ENCODE peak calls at places on chromosomes 5 and 9, in five cellular contexts. One of them, this sample, is unnamed.

GRCh38 chr9:107890921-107891465 is 401.4 kb upstream of the KLF4 start:
- DNase-seq in H9: no peak
- DNase-seq in H1: no peak
- DNase-seq in mesenchymal stem cell: no peak
- DNase-seq in trophoblast cell: peak; percentile 79
- DNase-seq in this sample: no peak

GRCh38 chr5:149656576-149657182 is 73.4 kb upstream of the PPARGC1B start:
- DNase-seq in mesenchymal stem cell: no peak
- DNase-seq in H1: peak; percentile 95
- DNase-seq in H9: peak; percentile 84
- DNase-seq in trophoblast cell: peak; percentile 89
- DNase-seq in this sample: peak; percentile 27

GRCh38 chr9:79912641-79913040 is 340.9 kb downstream of the TLE4 start:
- DNase-seq in mesenchymal stem cell: no peak
- DNase-seq in H9: no peak
- DNase-seq in trophoblast cell: no peak
- DNase-seq in H1: no peak
- DNase-seq in this sample: no peak

GRCh38 chr9:99055384-99055783 is 49.5 kb upstream of the TGFBR1 start:
- DNase-seq in trophoblast cell: no peak
- DNase-seq in H1: no peak
- DNase-seq in H9: no peak
- DNase-seq in mesenchymal stem cell: no peak
- DNase-seq in this sample: no peak

GRCh38 chr9:107907715-107908114 is 418.1 kb upstream of the KLF4 start:
- DNase-seq in mesenchymal stem cell: no peak
- DNase-seq in H9: no peak
- DNase-seq in trophoblast cell: no peak
- DNase-seq in H1: no peak
- DNase-seq in this sample: no peak

GRCh38 chr5:135239461-135240282 is 159.4 kb downstream of the MACROH2A1 start:
- DNase-seq in trophoblast cell: no peak
- DNase-seq in H1: peak; percentile 47
- DNase-seq in H9: peak; percentile 37
- DNase-seq in mesenchymal stem cell: peak; percentile 65
- DNase-seq in this sample: no peak

GRCh38 chr9:38682713-38683112 is 37.2 kb downstream of the FAM240B start:
- DNase-seq in H9: no peak
- DNase-seq in trophoblast cell: peak; percentile 86
- DNase-seq in mesenchymal stem cell: peak; percentile 96
- DNase-seq in H1: no peak
- DNase-seq in this sample: no peak

GRCh38 chr5:146402949-146403348 is 44.2 kb upstream of the TCERG1 start:
- DNase-seq in H9: no peak
- DNase-seq in H1: no peak
- DNase-seq in mesenchymal stem cell: no peak
- DNase-seq in trophoblast cell: no peak
- DNase-seq in this sample: no peak

GRCh38 chr5:113047234-113047633 is 70.6 kb downstream of the DCP2 start:
- DNase-seq in H1: no peak
- DNase-seq in trophoblast cell: peak; percentile 85
- DNase-seq in mesenchymal stem cell: no peak
- DNase-seq in H9: no peak
- DNase-seq in this sample: no peak

GRCh38 chr5:56686337-56687198 is 128.8 kb upstream of the MAP3K1 start:
- DNase-seq in H9: no peak
- DNase-seq in mesenchymal stem cell: no peak
- DNase-seq in H1: no peak
- DNase-seq in trophoblast cell: no peak
- DNase-seq in this sample: no peak

GRCh38 chr5:57532513-57533497 is 50.2 kb upstream of the ACTBL2 start:
- DNase-seq in trophoblast cell: no peak
- DNase-seq in H9: no peak
- DNase-seq in H1: no peak
- DNase-seq in mesenchymal stem cell: peak; percentile 50
- DNase-seq in this sample: no peak

GRCh38 chr5:94353605-94354004 is 264.8 kb downstream of the KIAA0825 start:
- DNase-seq in trophoblast cell: no peak
- DNase-seq in H9: no peak
- DNase-seq in H1: no peak
- DNase-seq in mesenchymal stem cell: no peak
- DNase-seq in this sample: no peak

GRCh38 chr5:95794070-95794516 is 28.4 kb downstream of the GLRX start:
- DNase-seq in H1: no peak
- DNase-seq in trophoblast cell: peak; percentile 87
- DNase-seq in H9: no peak
- DNase-seq in mesenchymal stem cell: peak; percentile 38
- DNase-seq in this sample: no peak

GRCh38 chr5:87245451-87245850 is 22.2 kb upstream of the RASA1 start:
- DNase-seq in trophoblast cell: no peak
- DNase-seq in H1: no peak
- DNase-seq in H9: no peak
- DNase-seq in mesenchymal stem cell: no peak
- DNase-seq in this sample: no peak

GRCh38 chr9:81318571-81318970 is 370.8 kb downstream of the TLE1 start:
- DNase-seq in H9: no peak
- DNase-seq in mesenchymal stem cell: peak; percentile 85
- DNase-seq in trophoblast cell: peak; percentile 2
- DNase-seq in H1: no peak
- DNase-seq in this sample: no peak

GRCh38 chr9:125986966-125987365 is 239.8 kb downstream of the PBX3 start:
- DNase-seq in H1: no peak
- DNase-seq in trophoblast cell: no peak
- DNase-seq in H9: no peak
- DNase-seq in mesenchymal stem cell: no peak
- DNase-seq in this sample: no peak

GRCh38 chr5:115274584-115274983 is 11.9 kb upstream of the PGGT1B start:
- DNase-seq in mesenchymal stem cell: no peak
- DNase-seq in trophoblast cell: no peak
- DNase-seq in H9: no peak
- DNase-seq in H1: no peak
- DNase-seq in this sample: no peak

GRCh38 chr5:157306690-157307089 is 40.8 kb downstream of the CYFIP2 start:
- DNase-seq in mesenchymal stem cell: no peak
- DNase-seq in H9: no peak
- DNase-seq in H1: no peak
- DNase-seq in trophoblast cell: no peak
- DNase-seq in this sample: no peak

GRCh38 chr5:83022334-83022733 is 54.9 kb downstream of the TMEM167A start:
- DNase-seq in H9: no peak
- DNase-seq in mesenchymal stem cell: no peak
- DNase-seq in trophoblast cell: no peak
- DNase-seq in H1: no peak
- DNase-seq in this sample: no peak

GRCh38 chr5:13250450-13251291 is 693.8 kb downstream of the DNAH5 start:
- DNase-seq in mesenchymal stem cell: no peak
- DNase-seq in trophoblast cell: peak; percentile 32
- DNase-seq in H1: no peak
- DNase-seq in H9: no peak
- DNase-seq in this sample: peak; percentile 4

GRCh38 chr5:43245724-43246385 is 53.8 kb downstream of the NIM1K start:
- DNase-seq in H9: no peak
- DNase-seq in mesenchymal stem cell: no peak
- DNase-seq in trophoblast cell: no peak
- DNase-seq in H1: no peak
- DNase-seq in this sample: no peak

GRCh38 chr5:143533978-143534763 is 130.7 kb upstream of the NR3C1 start:
- DNase-seq in H9: no peak
- DNase-seq in trophoblast cell: no peak
- DNase-seq in mesenchymal stem cell: no peak
- DNase-seq in H1: no peak
- DNase-seq in this sample: no peak

GRCh38 chr5:169431386-169431785 is 130.4 kb upstream of the SLIT3 start:
- DNase-seq in H1: no peak
- DNase-seq in mesenchymal stem cell: no peak
- DNase-seq in trophoblast cell: peak; percentile 25
- DNase-seq in H9: no peak
- DNase-seq in this sample: no peak

GRCh38 chr9:93549636-93550035 is 26.7 kb upstream of the PHF2 start:
- DNase-seq in mesenchymal stem cell: no peak
- DNase-seq in H9: no peak
- DNase-seq in H1: no peak
- DNase-seq in trophoblast cell: no peak
- DNase-seq in this sample: no peak

GRCh38 chr5:62980884-62981283 is 402.3 kb downstream of the LRRC70 start:
- DNase-seq in H9: no peak
- DNase-seq in mesenchymal stem cell: no peak
- DNase-seq in H1: no peak
- DNase-seq in trophoblast cell: no peak
- DNase-seq in this sample: no peak

GRCh38 chr9:68492801-68493200 is 47.9 kb downstream of the TMEM252 start:
- DNase-seq in trophoblast cell: no peak
- DNase-seq in H9: no peak
- DNase-seq in mesenchymal stem cell: no peak
- DNase-seq in H1: no peak
- DNase-seq in this sample: no peak

GRCh38 chr9:128383791-128384190 is 12.6 kb downstream of the URM1 start:
- DNase-seq in trophoblast cell: no peak
- DNase-seq in mesenchymal stem cell: no peak
- DNase-seq in H1: no peak
- DNase-seq in H9: no peak
- DNase-seq in this sample: no peak

GRCh38 chr5:124088289-124089064 is 576.5 kb downstream of the CSNK1G3 start:
- DNase-seq in trophoblast cell: no peak
- DNase-seq in H1: no peak
- DNase-seq in mesenchymal stem cell: no peak
- DNase-seq in H9: no peak
- DNase-seq in this sample: no peak

GRCh38 chr9:70589571-70590263 is 175.3 kb upstream of the KLF9 start:
- DNase-seq in H1: no peak
- DNase-seq in H9: no peak
- DNase-seq in trophoblast cell: peak; percentile 87
- DNase-seq in mesenchymal stem cell: peak; percentile 66
- DNase-seq in this sample: no peak

GRCh38 chr5:156096259-156096658 is 230.7 kb upstream of the SGCD start:
- DNase-seq in mesenchymal stem cell: peak; percentile 11
- DNase-seq in trophoblast cell: no peak
- DNase-seq in H1: no peak
- DNase-seq in H9: no peak
- DNase-seq in this sample: no peak

GRCh38 chr5:59401637-59402036 is 491.9 kb downstream of the PDE4D start:
- DNase-seq in trophoblast cell: no peak
- DNase-seq in mesenchymal stem cell: no peak
- DNase-seq in H9: no peak
- DNase-seq in H1: no peak
- DNase-seq in this sample: no peak
- H2BK12ac ChIP-seq in trophoblast cell: no peak overlapping the region
- H2BK12ac ChIP-seq in mesenchymal stem cell: no peak overlapping the region
- H2BK12ac ChIP-seq in H9: no peak overlapping the region
- H2BK12ac ChIP-seq in H1: no peak overlapping the region
- H2BK12ac ChIP-seq in this sample: no peak overlapping the region

GRCh38 chr5:181243521-181244307 is at the start of gene RACK1:
- DNase-seq in H9: peak; percentile 88
- DNase-seq in trophoblast cell: peak; percentile 95
- DNase-seq in H1: peak; percentile 91
- DNase-seq in mesenchymal stem cell: peak; percentile 94
- DNase-seq in this sample: peak; percentile 89

GRCh38 chr5:181245427-181246275 is 1.9 kb upstream of the RACK1 start:
- DNase-seq in mesenchymal stem cell: no peak
- DNase-seq in H9: peak; percentile 47
- DNase-seq in trophoblast cell: no peak
- DNase-seq in H1: peak; percentile 71
- DNase-seq in this sample: no peak

GRCh38 chr5:181248277-181248676 is 4.6 kb upstream of the RACK1 start:
- DNase-seq in H9: no peak
- DNase-seq in H1: no peak
- DNase-seq in trophoblast cell: no peak
- DNase-seq in mesenchymal stem cell: no peak
- DNase-seq in this sample: no peak

GRCh38 chr5:181243020-181243520 is 636 bp downstream of the RACK1 start:
- DNase-seq in trophoblast cell: no peak
- DNase-seq in H9: no peak
- DNase-seq in mesenchymal stem cell: no peak
- DNase-seq in H1: no peak
- DNase-seq in this sample: no peak

GRCh38 chr5:181246276-181247050 is 2.8 kb upstream of the RACK1 start:
- DNase-seq in trophoblast cell: peak; percentile 94
- DNase-seq in mesenchymal stem cell: peak; percentile 91
- DNase-seq in H1: peak; percentile 90
- DNase-seq in H9: peak; percentile 84
- DNase-seq in this sample: peak; percentile 68
- H4K91ac ChIP-seq in trophoblast cell: peak overlapping the region; percentile 98
- H4K91ac ChIP-seq in mesenchymal stem cell: peak overlapping the region; percentile 100
- H4K91ac ChIP-seq in H1: peak overlapping the region; percentile 95
- H4K91ac ChIP-seq in H9: no peak overlapping the region
- H4K91ac ChIP-seq in this sample: peak overlapping the region; percentile 56

DNA sequence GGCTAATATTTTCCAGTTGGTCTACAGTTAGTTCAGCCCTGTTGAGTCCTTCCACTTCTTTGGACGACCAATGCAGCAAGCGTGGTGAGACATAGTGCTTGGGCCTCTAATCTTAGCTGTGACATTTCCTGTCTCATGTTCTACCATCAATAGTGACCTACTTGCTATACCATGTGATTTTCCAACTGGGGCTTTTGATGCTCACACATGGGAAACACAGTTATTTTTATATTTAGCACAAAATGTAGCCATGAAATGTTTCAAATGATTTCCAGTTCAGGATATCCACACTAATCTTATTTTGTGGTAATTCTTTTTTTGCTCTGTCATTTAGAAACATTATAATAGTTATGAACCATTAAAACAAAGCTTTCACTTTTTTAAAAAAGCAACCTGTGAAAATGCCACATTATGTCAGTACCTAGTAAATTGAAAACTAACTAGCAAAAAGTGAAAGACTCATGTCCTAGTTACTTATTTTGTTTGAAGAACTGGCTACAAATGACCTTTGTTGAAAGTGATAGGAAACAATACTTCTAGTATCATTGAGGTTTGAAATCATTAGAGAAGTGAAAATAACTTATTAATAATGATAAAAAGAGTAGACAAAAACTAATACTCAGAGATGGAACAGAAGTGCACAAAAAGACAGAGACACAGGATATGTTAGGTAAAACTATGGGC is 18.3 kb downstream of the MARCHF3 start:
- DNase-seq in H9: no peak
- DNase-seq in mesenchymal stem cell: no peak
- DNase-seq in H1: no peak
- DNase-seq in trophoblast cell: no peak
- DNase-seq in this sample: no peak
- H2BK5ac ChIP-seq in H9: no peak overlapping the region
- H2BK5ac ChIP-seq in mesenchymal stem cell: no peak overlapping the region
- H2BK5ac ChIP-seq in H1: no peak overlapping the region
- H2BK5ac ChIP-seq in trophoblast cell: no peak overlapping the region
- H2BK5ac ChIP-seq in this sample: no peak overlapping the region

GRCh38 chr5:162068931-162069330 is 1.4 kb downstream of the GABRG2 start:
- DNase-seq in trophoblast cell: no peak
- DNase-seq in H1: no peak
- DNase-seq in H9: no peak
- DNase-seq in mesenchymal stem cell: no peak
- DNase-seq in this sample: no peak
- H2BK12ac ChIP-seq in trophoblast cell: no peak overlapping the region
- H2BK12ac ChIP-seq in H1: no peak overlapping the region
- H2BK12ac ChIP-seq in H9: no peak overlapping the region
- H2BK12ac ChIP-seq in mesenchymal stem cell: no peak overlapping the region
- H2BK12ac ChIP-seq in this sample: no peak overlapping the region